ENCODE peak calls at places on chromosome 21, in seven cellular contexts. E is IMR-90, R is A549, P is H1, K is GM12878, V is SK-N-SH, B is K562. G is an unnamed sample.
A peak's percentile ranks its signal among the peaks of the same experiment; 100 is the strongest.

GRCh38 chr21:14673649-14674048 is 127.5 kb upstream of the SAMSN1 start:
- DNase-seq in V (no peak), B (peak; percentile 39), E (no peak), K (no peak), R (no peak), P (no peak), G (no peak)

GRCh38 chr21:33419538-33420123 is 16.4 kb downstream of the IFNGR2 start:
- DNase-seq in K (no peak), R (no peak), P (no peak), B (no peak), E (peak; percentile 76), V (no peak), G (no peak)

GRCh38 chr21:40215941-40216340 is 348.7 kb downstream of the PCP4 start:
- DNase-seq in V (no peak), E (no peak), P (no peak), B (no peak), K (no peak), R (no peak), G (no peak)

GRCh38 chr21:14923468-14923867 is 141.3 kb downstream of the NRIP1 start:
- DNase-seq in V (no peak), K (no peak), B (no peak), E (peak; percentile 63), P (no peak), R (no peak), G (no peak)

GRCh38 chr21:33199516-33200217 is 30.1 kb upstream of the IFNAR2 start:
- DNase-seq in V (peak; percentile 68), P (peak; percentile 71), E (peak; percentile 95), R (peak; percentile 69), B (peak; percentile 80), K (peak; percentile 73), G (peak; percentile 88)

GRCh38 chr21:36723371-36723881 is 24.5 kb downstream of the SIM2 start:
- DNase-seq in B (no peak), R (no peak), E (no peak), K (no peak), P (no peak), V (no peak), G (no peak)

GRCh38 chr21:41228492-41228891 is 60.5 kb downstream of the BACE2 start:
- DNase-seq in R (no peak), K (no peak), V (no peak), P (no peak), E (no peak), B (no peak), G (no peak)

GRCh38 chr21:36735724-36736310 is 36.9 kb downstream of the SIM2 start:
- DNase-seq in V (peak; percentile 41), E (no peak), B (no peak), R (no peak), K (no peak), P (no peak), G (no peak)

GRCh38 chr21:37061926-37062591 is 10.8 kb downstream of the PIGP start:
- DNase-seq in P (no peak), E (no peak), B (no peak), R (no peak), K (no peak), V (no peak), G (peak; percentile 56)

GRCh38 chr21:23522750-23523149 is 2084.5 kb downstream of the MRPL39 start:
- DNase-seq in V (no peak), E (no peak), B (no peak), K (no peak), P (no peak), R (no peak), G (no peak)

GRCh38 chr21:33266784-33267135 is 593 bp downstream of the IL10RB start:
- DNase-seq in P (no peak), V (peak; percentile 48), R (no peak), B (peak; percentile 42), E (no peak), K (no peak), G (no peak)

GRCh38 chr21:16305686-16306085 is 575.9 kb downstream of the USP25 start:
- DNase-seq in P (no peak), R (no peak), K (no peak), E (no peak), B (no peak), V (no peak), G (no peak)

GRCh38 chr21:16309250-16309971 is 579.6 kb downstream of the USP25 start:
- DNase-seq in B (no peak), E (no peak), R (no peak), P (no peak), V (no peak), K (no peak), G (no peak)

GRCh38 chr21:16308269-16308668 is 578.5 kb downstream of the USP25 start:
- DNase-seq in E (peak; percentile 15), B (no peak), R (no peak), V (no peak), P (no peak), K (no peak), G (no peak)

GRCh38 chr21:16304700-16305099 is 574.9 kb downstream of the USP25 start:
- DNase-seq in B (no peak), K (no peak), P (no peak), E (no peak), V (no peak), R (no peak), G (no peak)

GRCh38 chr21:16307256-16307655 is 577.5 kb downstream of the USP25 start:
- DNase-seq in B (no peak), K (no peak), R (no peak), P (no peak), V (no peak), E (no peak), G (no peak)
- TF ChIP-seq RFX5 in B (no peak), K (no peak), R (no peak), P (no peak), V (no peak), E (no peak), G (no peak)

DNA sequence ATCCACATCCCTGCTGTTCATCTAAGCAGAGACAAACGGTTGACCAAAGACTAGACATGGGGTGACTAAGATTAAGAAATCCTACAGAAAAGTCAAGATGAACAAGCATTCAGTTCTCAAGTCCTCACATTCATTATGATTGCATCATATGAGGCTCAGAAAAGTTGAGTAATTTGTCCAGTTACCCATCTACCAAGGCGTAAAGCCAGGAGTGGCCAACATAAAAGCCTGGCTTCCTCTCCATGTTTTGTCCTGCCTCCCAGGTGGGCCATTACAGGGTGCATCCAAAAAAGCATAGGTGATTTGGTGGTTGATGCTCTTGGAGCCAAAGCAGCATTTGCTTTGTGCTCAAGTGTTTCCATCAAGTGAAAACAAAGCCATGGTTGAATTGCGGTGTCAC is 53.8 kb downstream of the KCNJ15 start:
- DNase-seq in R (no peak), E (peak; percentile 49), B (no peak), P (no peak), K (no peak), V (no peak), G (no peak)
- TF ChIP-seq RFX5 in R (no peak), E (no peak), B (no peak), P (no peak), K (no peak), V (no peak), G (no peak)

DNA sequence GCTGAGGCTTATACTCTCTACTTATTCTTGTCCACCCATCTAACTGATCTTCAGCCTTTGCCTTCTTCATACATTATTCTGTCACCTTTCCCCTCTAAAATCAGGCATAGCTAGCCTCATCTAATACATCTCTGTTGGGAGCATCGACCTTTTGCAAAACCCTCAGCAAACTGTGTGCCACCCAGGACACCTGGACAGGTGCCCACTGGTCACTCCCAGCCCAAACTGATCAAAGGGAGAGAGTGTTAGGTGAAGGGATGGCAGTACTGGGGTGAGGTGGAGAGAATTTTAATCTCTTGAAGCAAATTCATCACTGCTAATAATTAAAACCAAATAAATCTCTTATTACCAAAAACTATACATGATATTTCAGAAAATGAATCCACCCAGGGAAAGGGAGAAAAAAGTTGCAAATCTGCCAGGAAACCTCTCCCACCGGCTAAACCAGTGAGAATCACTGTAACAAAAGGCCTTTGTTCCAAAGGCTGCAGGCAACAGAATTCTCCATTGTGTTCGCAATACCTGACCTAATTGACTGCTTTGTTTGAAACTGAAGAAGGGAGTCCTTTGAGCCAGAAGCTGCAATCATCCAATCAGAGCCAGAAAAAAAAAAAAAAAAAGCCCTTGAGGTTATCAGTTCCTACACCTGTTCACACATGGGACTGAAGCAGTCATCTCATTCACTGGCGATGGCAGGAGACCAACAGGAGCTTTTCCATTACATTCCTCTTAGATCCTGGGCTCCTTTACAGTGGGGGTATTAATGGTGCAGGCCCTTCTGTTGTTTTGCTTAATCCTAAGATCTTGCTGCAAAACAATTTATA is 172.6 kb downstream of the APP start:
- DNase-seq in P (no peak), B (no peak), E (no peak), V (no peak), R (no peak), K (no peak), G (peak; percentile 88)
- TF ChIP-seq RFX5 in P (no peak), B (no peak), E (no peak), V (no peak), R (no peak), K (no peak), G (no peak)

GRCh38 chr21:43315244-43316137 is 111.4 kb downstream of the SIK1 start:
- DNase-seq in V (no peak), R (no peak), B (no peak), K (no peak), P (no peak), E (no peak), G (no peak)
- TF ChIP-seq RFX5 in V (no peak), R (no peak), B (no peak), K (no peak), P (no peak), E (no peak), G (no peak)

GRCh38 chr21:42991992-42992740 is 17.8 kb downstream of the PKNOX1 start:
- DNase-seq in B (peak; percentile 54), E (peak; percentile 97), R (no peak), K (no peak), V (no peak), P (no peak), G (no peak)
- TF ChIP-seq RFX5 in B (no peak), E (no peak), R (no peak), K (no peak), V (no peak), P (no peak), G (no peak)

GRCh38 chr21:45590726-45591618 is 48.7 kb upstream of the SLC19A1 start:
- DNase-seq in P (no peak), R (peak; percentile 25), E (no peak), B (no peak), K (peak; percentile 48), V (no peak), G (no peak)

GRCh38 chr21:45590246-45590725 is 48.0 kb upstream of the SLC19A1 start:
- DNase-seq in V (peak; percentile 96), R (peak; percentile 41), E (peak; percentile 19), P (peak; percentile 74), B (peak; percentile 97), K (no peak), G (no peak)

GRCh38 chr21:45588861-45589491 is 46.7 kb upstream of the SLC19A1 start:
- DNase-seq in P (no peak), V (no peak), B (no peak), E (no peak), R (no peak), K (no peak), G (no peak)

GRCh38 chr21:45588086-45588825 is 46.0 kb upstream of the SLC19A1 start:
- DNase-seq in V (no peak), E (no peak), P (no peak), K (no peak), R (no peak), B (no peak), G (no peak)

GRCh38 chr21:45589686-45590245 is 47.5 kb upstream of the SLC19A1 start:
- DNase-seq in K (no peak), B (no peak), P (no peak), V (no peak), R (no peak), E (no peak), G (no peak)
- TF ChIP-seq RFX5 in K (no peak), B (no peak), P (no peak), V (no peak), R (no peak), E (no peak), G (no peak)

G was measured in HepG2.